ENCODE peak calls at places on chromosomes 7 and 10, in five cellular contexts. One of them, this sample, is unnamed.

GRCh38 chr7:106424476-106425016 is 139.8 kb upstream of the NAMPT start:
- DNase-seq in transverse colon: no peak
- DNase-seq in upper lobe of left lung: no peak
- DNase-seq in sigmoid colon: no peak
- DNase-seq in GM12892: no peak
- DNase-seq in this sample: no peak

GRCh38 chr7:80719261-80719660 is 80.8 kb downstream of the CD36 start:
- DNase-seq in transverse colon: no peak
- DNase-seq in upper lobe of left lung: no peak
- DNase-seq in sigmoid colon: no peak
- DNase-seq in GM12892: no peak
- DNase-seq in this sample: no peak

GRCh38 chr7:141920281-141920680 is 4.1 kb downstream of the OR9A4 start:
- DNase-seq in transverse colon: no peak
- DNase-seq in upper lobe of left lung: no peak
- DNase-seq in sigmoid colon: no peak
- DNase-seq in GM12892: no peak
- DNase-seq in this sample: no peak

GRCh38 chr7:128742206-128742605 is 3.0 kb downstream of the CALU start:
- DNase-seq in transverse colon: no peak
- DNase-seq in upper lobe of left lung: no peak
- DNase-seq in sigmoid colon: no peak
- DNase-seq in GM12892: no peak
- DNase-seq in this sample: no peak

GRCh38 chr7:5421626-5422323 is 1.9 kb downstream of the TNRC18 start:
- DNase-seq in transverse colon: peak; percentile 64
- DNase-seq in upper lobe of left lung: peak; percentile 84
- DNase-seq in sigmoid colon: peak; percentile 81
- DNase-seq in GM12892: no peak
- DNase-seq in this sample: no peak

GRCh38 chr10:101394522-101395133 is 40.7 kb downstream of the BTRC start:
- DNase-seq in transverse colon: no peak
- DNase-seq in upper lobe of left lung: no peak
- DNase-seq in sigmoid colon: no peak
- DNase-seq in GM12892: no peak
- DNase-seq in this sample: no peak

GRCh38 chr10:125209591-125210373 is 49.4 kb upstream of the CTBP2 start:
- DNase-seq in transverse colon: no peak
- DNase-seq in upper lobe of left lung: no peak
- DNase-seq in sigmoid colon: no peak
- DNase-seq in GM12892: no peak
- DNase-seq in this sample: no peak

GRCh38 chr7:76003351-76003750 is 9.0 kb upstream of the TMEM120A start:
- DNase-seq in transverse colon: no peak
- DNase-seq in upper lobe of left lung: no peak
- DNase-seq in sigmoid colon: peak; percentile 15
- DNase-seq in GM12892: no peak
- DNase-seq in this sample: no peak

GRCh38 chr10:106722524-106722923 is 442.0 kb downstream of the SORCS1 start:
- DNase-seq in transverse colon: peak; percentile 17
- DNase-seq in upper lobe of left lung: no peak
- DNase-seq in sigmoid colon: no peak
- DNase-seq in GM12892: no peak
- DNase-seq in this sample: no peak

GRCh38 chr10:14605231-14605925 is 169.3 kb downstream of the FAM107B start:
- DNase-seq in transverse colon: no peak
- DNase-seq in upper lobe of left lung: no peak
- DNase-seq in sigmoid colon: no peak
- DNase-seq in GM12892: no peak
- DNase-seq in this sample: no peak

DNA sequence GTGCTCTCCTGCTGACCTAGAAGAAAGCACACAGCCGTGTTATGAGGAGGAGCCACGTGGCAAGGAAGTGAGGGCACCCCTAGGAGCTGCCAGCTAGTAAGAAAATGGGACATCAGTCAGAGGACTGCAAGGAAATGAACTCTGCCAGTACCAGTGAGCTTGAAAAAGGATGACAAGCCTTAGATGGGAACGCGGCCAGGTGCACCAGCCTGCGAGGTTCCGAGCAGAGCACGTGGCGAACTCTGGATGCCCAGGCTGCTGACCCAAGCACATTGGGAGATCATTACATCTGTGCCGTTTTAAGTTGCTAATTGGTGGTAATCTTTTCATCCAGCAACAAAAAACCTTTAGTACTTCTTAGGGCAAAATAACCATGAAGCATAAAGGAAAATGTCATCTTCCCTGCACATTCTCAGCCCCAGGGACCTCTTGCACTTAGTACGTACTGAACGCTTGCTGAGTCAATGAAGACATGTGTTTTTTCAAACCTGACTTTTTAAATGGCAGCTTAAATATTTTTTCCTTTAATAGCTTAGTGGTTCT is 69.4 kb downstream of the AMZ1 start:
- DNase-seq in transverse colon: peak; percentile 38
- DNase-seq in upper lobe of left lung: no peak
- DNase-seq in sigmoid colon: peak; percentile 93
- DNase-seq in GM12892: no peak
- DNase-seq in this sample: no peak
- TF ChIP-seq POLR2AphosphoS5 in transverse colon: no peak
- TF ChIP-seq POLR2AphosphoS5 in upper lobe of left lung: no peak
- TF ChIP-seq POLR2AphosphoS5 in sigmoid colon: no peak
- TF ChIP-seq POLR2AphosphoS5 in GM12892: no peak
- TF ChIP-seq POLR2AphosphoS5 in this sample: no peak

GRCh38 chr7:66167773-66168367 is 37.3 kb upstream of the TPST1 start:
- DNase-seq in transverse colon: no peak
- DNase-seq in upper lobe of left lung: no peak
- DNase-seq in sigmoid colon: no peak
- DNase-seq in GM12892: no peak
- DNase-seq in this sample: no peak
- TF ChIP-seq POLR2AphosphoS5 in transverse colon: no peak
- TF ChIP-seq POLR2AphosphoS5 in upper lobe of left lung: no peak
- TF ChIP-seq POLR2AphosphoS5 in sigmoid colon: no peak
- TF ChIP-seq POLR2AphosphoS5 in GM12892: no peak
- TF ChIP-seq POLR2AphosphoS5 in this sample: no peak

GRCh38 chr10:11181996-11182395 is 164.3 kb downstream of the CELF2 start:
- DNase-seq in transverse colon: no peak
- DNase-seq in upper lobe of left lung: no peak
- DNase-seq in sigmoid colon: peak; percentile 87
- DNase-seq in GM12892: no peak
- DNase-seq in this sample: no peak
- TF ChIP-seq POLR2AphosphoS5 in transverse colon: no peak
- TF ChIP-seq POLR2AphosphoS5 in upper lobe of left lung: no peak
- TF ChIP-seq POLR2AphosphoS5 in sigmoid colon: peak; percentile 44
- TF ChIP-seq POLR2AphosphoS5 in GM12892: no peak
- TF ChIP-seq POLR2AphosphoS5 in this sample: no peak

GRCh38 chr10:94334857-94335256 is 27.9 kb downstream of the NOC3L start:
- DNase-seq in transverse colon: no peak
- DNase-seq in upper lobe of left lung: no peak
- DNase-seq in sigmoid colon: no peak
- DNase-seq in GM12892: no peak
- DNase-seq in this sample: no peak
- TF ChIP-seq POLR2AphosphoS5 in transverse colon: no peak
- TF ChIP-seq POLR2AphosphoS5 in upper lobe of left lung: no peak
- TF ChIP-seq POLR2AphosphoS5 in sigmoid colon: no peak
- TF ChIP-seq POLR2AphosphoS5 in GM12892: no peak
- TF ChIP-seq POLR2AphosphoS5 in this sample: no peak

GRCh38 chr7:101950450-101951119 is 133.2 kb downstream of the CUX1 start:
- DNase-seq in transverse colon: no peak
- DNase-seq in upper lobe of left lung: no peak
- DNase-seq in sigmoid colon: peak; percentile 48
- DNase-seq in GM12892: no peak
- DNase-seq in this sample: no peak

GRCh38 chr7:101954494-101954893 is 137.1 kb downstream of the CUX1 start:
- DNase-seq in transverse colon: no peak
- DNase-seq in upper lobe of left lung: no peak
- DNase-seq in sigmoid colon: no peak
- DNase-seq in GM12892: no peak
- DNase-seq in this sample: no peak

GRCh38 chr7:101951757-101952156 is 134.3 kb downstream of the CUX1 start:
- DNase-seq in transverse colon: no peak
- DNase-seq in upper lobe of left lung: no peak
- DNase-seq in sigmoid colon: no peak
- DNase-seq in GM12892: no peak
- DNase-seq in this sample: no peak

GRCh38 chr7:101953248-101953819 is 135.9 kb downstream of the CUX1 start:
- DNase-seq in transverse colon: no peak
- DNase-seq in upper lobe of left lung: peak; percentile 40
- DNase-seq in sigmoid colon: peak; percentile 94
- DNase-seq in GM12892: no peak
- DNase-seq in this sample: peak; percentile 56

DNA sequence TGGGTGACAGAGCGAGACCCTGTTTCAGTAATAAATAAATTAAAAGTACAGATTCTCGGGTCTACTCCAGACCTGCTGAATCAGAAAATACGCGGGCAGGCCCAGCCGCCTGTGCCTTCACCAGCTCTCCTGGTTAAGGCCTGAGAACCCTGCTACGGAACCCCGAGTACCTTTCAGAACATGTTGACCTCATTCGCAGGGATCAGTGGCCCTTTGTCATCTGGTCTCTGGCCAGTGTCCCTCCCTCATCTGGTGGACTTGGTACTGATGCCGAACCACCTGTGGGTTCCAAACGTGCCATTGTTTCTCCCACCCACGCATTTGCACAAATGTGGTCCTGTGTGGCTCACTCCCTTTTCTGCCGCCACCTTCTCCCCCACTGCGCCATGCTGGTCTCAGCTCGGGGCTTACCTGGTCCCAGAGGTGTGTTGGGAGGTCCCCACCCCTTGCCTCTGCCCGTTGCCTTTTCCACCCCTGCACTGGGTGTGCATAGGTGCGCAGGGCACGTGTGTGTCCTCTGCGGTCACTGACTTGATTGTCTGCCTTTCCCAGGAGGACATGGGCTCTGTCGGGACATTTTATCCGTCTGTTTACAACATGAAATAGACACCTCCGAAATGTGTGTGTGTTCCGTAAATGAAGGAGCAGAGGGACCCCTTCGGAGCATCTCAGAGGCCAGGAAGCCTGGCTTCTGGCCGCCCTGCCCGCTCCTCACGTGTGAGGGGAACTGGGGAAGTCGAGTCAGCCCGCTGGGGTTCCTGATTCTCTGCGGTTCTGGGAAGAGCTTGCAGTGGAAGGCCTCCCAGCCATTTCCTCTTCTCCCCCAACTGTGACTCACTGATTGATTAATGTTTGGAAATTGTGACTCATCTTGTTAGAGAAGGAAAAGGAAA is 135.2 kb downstream of the CUX1 start:
- DNase-seq in transverse colon: no peak
- DNase-seq in upper lobe of left lung: peak; percentile 42
- DNase-seq in sigmoid colon: peak; percentile 78
- DNase-seq in GM12892: no peak
- DNase-seq in this sample: no peak
- TF ChIP-seq POLR2AphosphoS5 in transverse colon: peak; percentile 19
- TF ChIP-seq POLR2AphosphoS5 in upper lobe of left lung: peak; percentile 10
- TF ChIP-seq POLR2AphosphoS5 in sigmoid colon: peak; percentile 11
- TF ChIP-seq POLR2AphosphoS5 in GM12892: no peak
- TF ChIP-seq POLR2AphosphoS5 in this sample: no peak

GRCh38 chr7:158741294-158741666 is 36.7 kb upstream of the NCAPG2 start:
- DNase-seq in transverse colon: no peak
- DNase-seq in upper lobe of left lung: no peak
- DNase-seq in sigmoid colon: no peak
- DNase-seq in GM12892: no peak
- DNase-seq in this sample: no peak

GRCh38 chr7:158738841-158739240 is 34.2 kb upstream of the NCAPG2 start:
- DNase-seq in transverse colon: no peak
- DNase-seq in upper lobe of left lung: no peak
- DNase-seq in sigmoid colon: no peak
- DNase-seq in GM12892: no peak
- DNase-seq in this sample: no peak

GRCh38 chr7:158742065-158742821 is 37.6 kb upstream of the NCAPG2 start:
- DNase-seq in transverse colon: no peak
- DNase-seq in upper lobe of left lung: no peak
- DNase-seq in sigmoid colon: no peak
- DNase-seq in GM12892: no peak
- DNase-seq in this sample: no peak

GRCh38 chr7:158740013-158740656 is 35.5 kb upstream of the NCAPG2 start:
- DNase-seq in transverse colon: peak; percentile 17
- DNase-seq in upper lobe of left lung: peak; percentile 76
- DNase-seq in sigmoid colon: peak; percentile 78
- DNase-seq in GM12892: no peak
- DNase-seq in this sample: no peak

GRCh38 chr7:158740657-158741293 is 36.2 kb upstream of the NCAPG2 start:
- DNase-seq in transverse colon: no peak
- DNase-seq in upper lobe of left lung: no peak
- DNase-seq in sigmoid colon: peak; percentile 89
- DNase-seq in GM12892: no peak
- DNase-seq in this sample: no peak
- TF ChIP-seq POLR2AphosphoS5 in transverse colon: no peak
- TF ChIP-seq POLR2AphosphoS5 in upper lobe of left lung: no peak
- TF ChIP-seq POLR2AphosphoS5 in sigmoid colon: peak; percentile 64
- TF ChIP-seq POLR2AphosphoS5 in GM12892: no peak
- TF ChIP-seq POLR2AphosphoS5 in this sample: no peak

This sample was measured in GM12891.